ENCODE peak calls at places on chromosomes 6 and 20, in ten cellular contexts. I is pancreas, Q is foreskin fibroblast, H is tibial artery, B is epithelial cell of esophagus, V is neural progenitor cell, E is left lung, S is HAP-1, O is heart left ventricle, C is astrocyte of the spinal cord. A is an unnamed sample.

GRCh38 chr6:116969211-116969863 is 92.3 kb downstream of the RFX6 start:
- DNase-seq in I (no peak), Q (peak; percentile 66), H (no peak), B (peak; percentile 73), V (peak; percentile 64), E (no peak), S (peak; percentile 52), O (no peak), C (peak; percentile 50), A (no peak)

GRCh38 chr20:23033918-23034317 is 1.2 kb upstream of the SSTR4 start:
- DNase-seq in I (no peak), Q (no peak), H (no peak), B (no peak), V (no peak), E (no peak), S (no peak), O (no peak), C (no peak), A (no peak)

GRCh38 chr6:128696651-128697391 is 176.4 kb upstream of the PTPRK start:
- DNase-seq in I (no peak), Q (peak; percentile 78), H (no peak), B (peak; percentile 76), V (no peak), E (no peak), S (no peak), O (no peak), C (peak; percentile 71), A (peak; percentile 30)

GRCh38 chr20:19974621-19975435 is 42.3 kb upstream of the NAA20 start:
- DNase-seq in I (peak; percentile 92), Q (peak; percentile 96), H (peak; percentile 98), B (peak; percentile 96), V (no peak), E (peak; percentile 84), S (no peak), O (peak; percentile 91), C (peak; percentile 96), A (peak; percentile 92)

GRCh38 chr6:53735896-53736295 is 58.9 kb upstream of the LRRC1 start:
- DNase-seq in I (no peak), Q (no peak), H (no peak), B (no peak), V (no peak), E (no peak), S (no peak), O (no peak), C (no peak), A (no peak)

GRCh38 chr6:168658059-168658458 is 217.1 kb downstream of the SMOC2 start:
- DNase-seq in I (no peak), Q (no peak), H (no peak), B (no peak), V (no peak), E (no peak), S (no peak), O (no peak), C (no peak), A (no peak)

GRCh38 chr6:57069920-57070331 is 20.1 kb upstream of the ZNF451 start:
- DNase-seq in I (no peak), Q (no peak), H (no peak), B (no peak), V (peak; percentile 19), E (no peak), S (no peak), O (no peak), C (no peak), A (no peak)

GRCh38 chr20:63322146-63322922 is 29.3 kb downstream of the COL20A1 start:
- DNase-seq in I (peak; percentile 15), Q (no peak), H (peak; percentile 55), B (no peak), V (no peak), E (no peak), S (no peak), O (peak; percentile 24), C (no peak), A (no peak)

GRCh38 chr20:10218536-10219451 is at the start of gene SNAP25:
- DNase-seq in I (peak; percentile 46), Q (peak; percentile 97), H (peak; percentile 81), B (peak; percentile 81), V (peak; percentile 94), E (peak; percentile 56), S (peak; percentile 63), O (no peak), C (peak; percentile 91), A (peak; percentile 60)
- H3K4me3 ChIP-seq in I (no peak within 1 kb of the TSS), Q (peak within 1 kb of the TSS; percentile 56), H (peak within 1 kb of the TSS; percentile 56), B (peak within 1 kb of the TSS; percentile 6), V (peak within 1 kb of the TSS; percentile 60), E (peak within 1 kb of the TSS; percentile 25), S (peak within 1 kb of the TSS; percentile 26), O (no peak within 1 kb of the TSS), C (peak within 1 kb of the TSS; percentile 73), A (peak within 1 kb of the TSS; percentile 55)

GRCh38 chr6:62284725-62285124 is 1.3 kb downstream of the KHDRBS2 start:
- DNase-seq in I (no peak), Q (no peak), H (no peak), B (no peak), V (no peak), E (no peak), S (no peak), O (no peak), C (no peak), A (no peak)
- H3K4me3 ChIP-seq in I (no peak overlapping the region), Q (no peak overlapping the region), H (no peak overlapping the region), B (no peak overlapping the region), V (peak overlapping the region; percentile 61), E (peak overlapping the region; percentile 53), S (no peak overlapping the region), O (no peak overlapping the region), C (no peak overlapping the region), A (no peak overlapping the region)

GRCh38 chr6:45653117-45653883 is 275.6 kb upstream of the SUPT3H start:
- DNase-seq in I (no peak), Q (no peak), H (no peak), B (no peak), V (no peak), E (no peak), S (no peak), O (no peak), C (no peak), A (no peak)
- H3K4me3 ChIP-seq in I (no peak overlapping the region), Q (no peak overlapping the region), H (no peak overlapping the region), B (no peak overlapping the region), V (no peak overlapping the region), E (no peak overlapping the region), S (no peak overlapping the region), O (no peak overlapping the region), C (no peak overlapping the region), A (no peak overlapping the region)

GRCh38 chr6:119524410-119524809 is 174.8 kb upstream of the MAN1A1 start:
- DNase-seq in I (no peak), Q (no peak), H (no peak), B (no peak), V (no peak), E (no peak), S (no peak), O (no peak), C (no peak), A (no peak)
- H3K4me3 ChIP-seq in I (no peak overlapping the region), Q (no peak overlapping the region), H (no peak overlapping the region), B (no peak overlapping the region), V (no peak overlapping the region), E (no peak overlapping the region), S (no peak overlapping the region), O (no peak overlapping the region), C (no peak overlapping the region), A (no peak overlapping the region)

GRCh38 chr6:149451361-149452061 is 33.3 kb downstream of the ZC3H12D start:
- DNase-seq in I (peak; percentile 35), Q (peak; percentile 18), H (peak; percentile 71), B (peak; percentile 32), V (peak; percentile 37), E (peak; percentile 38), S (no peak), O (no peak), C (no peak), A (no peak)
- H3K4me3 ChIP-seq in I (peak overlapping the region; percentile 24), Q (no peak overlapping the region), H (peak overlapping the region; percentile 55), B (no peak overlapping the region), V (peak overlapping the region; percentile 47), E (peak overlapping the region; percentile 43), S (no peak overlapping the region), O (peak overlapping the region; percentile 47), C (no peak overlapping the region), A (peak overlapping the region; percentile 32)

GRCh38 chr20:21513881-21514540 is at the start of gene NKX2-2:
- DNase-seq in I (no peak), Q (no peak), H (no peak), B (no peak), V (peak; percentile 49), E (no peak), S (peak; percentile 77), O (no peak), C (no peak), A (no peak)
- H3K4me3 ChIP-seq in I (no peak within 1 kb of the TSS), Q (no peak within 1 kb of the TSS), H (peak within 1 kb of the TSS; percentile 43), B (no peak within 1 kb of the TSS), V (peak within 1 kb of the TSS; percentile 35), E (no peak within 1 kb of the TSS), S (peak within 1 kb of the TSS; percentile 61), O (no peak within 1 kb of the TSS), C (peak within 1 kb of the TSS; percentile 31), A (peak within 1 kb of the TSS; percentile 7)